ENCODE peak calls at places on chromosomes 7 and 10, in eight cellular contexts. C is T-cell, U is SW480, F is GM12865, I is kidney glomerular epithelial cell, K is Daoy, B is midbrain, Z is putamen. L is an unnamed sample.

GRCh38 chr10:77898323-77899079 is 28.1 kb downstream of the DLG5 start:
- DNase-seq in B (no peak), U (peak; percentile 70), I (no peak), K (no peak), C (no peak), Z (no peak), F (peak; percentile 20), L (no peak)

GRCh38 chr7:44079221-44080021 is 2.9 kb downstream of the POLM start:
- DNase-seq in Z (no peak), F (no peak), K (no peak), U (no peak), I (no peak), C (no peak), B (no peak), L (no peak)

GRCh38 chr7:129607471-129608120 is 3.9 kb upstream of the NRF1 start:
- DNase-seq in B (no peak), K (peak; percentile 62), F (peak; percentile 52), U (peak; percentile 28), Z (no peak), I (no peak), C (peak; percentile 39), L (peak; percentile 21)

GRCh38 chr10:12701696-12702095 is 299.8 kb downstream of the CCDC3 start:
- DNase-seq in I (no peak), Z (no peak), K (peak; percentile 52), U (no peak), B (no peak), C (no peak), F (no peak), L (no peak)

GRCh38 chr7:50632561-50633413 is 67.6 kb upstream of the DDC start:
- DNase-seq in I (peak; percentile 46), U (peak; percentile 67), K (peak; percentile 75), B (no peak), C (peak; percentile 34), Z (no peak), F (peak; percentile 64), L (peak; percentile 44)

GRCh38 chr10:79982861-79983260 is 34.0 kb upstream of the SFTPD start:
- DNase-seq in K (no peak), B (no peak), U (no peak), C (no peak), I (no peak), Z (no peak), F (no peak), L (no peak)

GRCh38 chr7:1768835-1769234 is 98.8 kb downstream of the ELFN1 start:
- DNase-seq in U (no peak), Z (no peak), B (no peak), K (no peak), I (no peak), C (no peak), F (no peak), L (no peak)

GRCh38 chr10:119417852-119418251 is 124.7 kb downstream of the RGS10 start:
- DNase-seq in B (no peak), I (no peak), F (no peak), K (no peak), C (no peak), Z (no peak), U (no peak), L (no peak)

GRCh38 chr10:29102636-29103035 is 186.2 kb upstream of the LYZL1 start:
- DNase-seq in K (no peak), B (no peak), U (peak; percentile 60), F (no peak), C (no peak), I (no peak), Z (no peak), L (no peak)

GRCh38 chr7:26937306-26937705 is 72.9 kb upstream of the SKAP2 start:
- DNase-seq in Z (no peak), F (no peak), C (no peak), B (no peak), I (no peak), U (no peak), K (no peak), L (no peak)

GRCh38 chr7:94178247-94178646 is 174.1 kb upstream of the BET1 start:
- DNase-seq in Z (no peak), U (no peak), F (peak; percentile 79), K (no peak), B (no peak), I (no peak), C (no peak), L (no peak)

GRCh38 chr10:60281792-60282353 is 107.8 kb downstream of the ANK3 start:
- DNase-seq in Z (no peak), I (no peak), U (no peak), F (no peak), K (no peak), B (no peak), C (no peak), L (no peak)

GRCh38 chr7:106423836-106424475 is 139.2 kb upstream of the NAMPT start:
- DNase-seq in I (no peak), Z (no peak), K (no peak), U (no peak), F (no peak), C (no peak), B (no peak), L (no peak)

GRCh38 chr7:118003438-118003837 is 130.2 kb upstream of the CTTNBP2 start:
- DNase-seq in U (no peak), I (no peak), C (no peak), K (no peak), F (no peak), B (no peak), Z (no peak), L (no peak)

GRCh38 chr10:108787932-108788331 is 1135.4 kb downstream of the XPNPEP1 start:
- DNase-seq in K (no peak), U (no peak), F (no peak), B (no peak), I (peak; percentile 58), C (no peak), Z (no peak), L (no peak)

GRCh38 chr10:124066744-124067714 is 26.4 kb downstream of the CHST15 start:
- DNase-seq in B (no peak), U (no peak), C (no peak), K (no peak), Z (no peak), F (no peak), I (no peak), L (no peak)

GRCh38 chr10:124354411-124355382 is 64.0 kb downstream of the OAT start:
- DNase-seq in C (no peak), I (peak; percentile 63), B (no peak), U (peak; percentile 96), Z (no peak), F (peak; percentile 40), K (peak; percentile 61), L (no peak)

GRCh38 chr10:5447071-5447470 is 34.7 kb downstream of the NET1 start:
- DNase-seq in I (peak; percentile 67), U (peak; percentile 35), Z (no peak), K (no peak), C (no peak), F (no peak), B (no peak), L (no peak)

GRCh38 chr10:6445671-6446278 is 134.3 kb downstream of the PRKCQ start:
- DNase-seq in F (peak; percentile 48), U (peak; percentile 14), K (peak; percentile 23), C (peak; percentile 64), Z (peak; percentile 68), I (peak; percentile 6), B (peak; percentile 76), L (peak; percentile 46)

GRCh38 chr10:51743146-51743545 is 43.8 kb upstream of the CSTF2T start:
- DNase-seq in K (no peak), I (no peak), B (no peak), U (no peak), C (no peak), Z (no peak), F (peak; percentile 51), L (no peak)

GRCh38 chr7:30066697-30067096 is 38.5 kb downstream of the PLEKHA8 start:
- DNase-seq in B (no peak), Z (no peak), I (no peak), C (no peak), U (no peak), K (no peak), F (no peak), L (no peak)

GRCh38 chr7:23235688-23236280 is 10.8 kb upstream of the GPNMB start:
- DNase-seq in B (no peak), I (peak; percentile 33), F (no peak), C (no peak), Z (no peak), U (peak; percentile 18), K (peak; percentile 91), L (no peak)

GRCh38 chr7:29243777-29244655 is 49.4 kb downstream of the CHN2 start:
- DNase-seq in C (peak; percentile 11), K (peak; percentile 19), I (no peak), Z (no peak), F (peak; percentile 31), B (no peak), U (no peak), L (no peak)